ENCODE peak calls at places on chromosomes 13 and 19, in nine cellular contexts. D is Peyer's patch, F is GM20000, C is ascending aorta, U is PC-9, P is CD14-positive monocyte, H is left ventricle myocardium inferior, G is brain microvascular endothelial cell, A is astrocyte of the spinal cord. B is an unnamed sample.

GRCh38 chr13:48505597-48506091 is 27.2 kb downstream of the RCBTB2 start:
- DNase-seq in F (peak), A (no peak), C (peak), D (no peak), G (no peak), U (no peak), P (no peak), H (no peak), B (no peak)

GRCh38 chr13:37495046-37495445 is 103.5 kb downstream of the POSTN start:
- DNase-seq in C (no peak), F (no peak), U (peak), P (no peak), H (no peak), G (peak), A (peak), D (no peak), B (no peak)

GRCh38 chr13:43180036-43180660 is 156.8 kb downstream of the DNAJC15 start:
- DNase-seq in F (no peak), P (no peak), C (no peak), A (no peak), U (no peak), G (no peak), H (no peak), D (no peak), B (no peak)

GRCh38 chr13:94595006-94595942 is 678 bp downstream of the TGDS start:
- DNase-seq in P (no peak), C (no peak), U (no peak), A (peak), D (peak), F (peak), H (no peak), G (no peak), B (no peak)

GRCh38 chr13:65063753-65064152 is 2166.4 kb downstream of the PCDH9 start:
- DNase-seq in P (no peak), A (peak), C (no peak), H (no peak), U (no peak), D (no peak), F (no peak), G (no peak), B (no peak)

GRCh38 chr19:17005000-17005399 is 21.6 kb downstream of the CPAMD8 start:
- DNase-seq in U (no peak), P (no peak), A (no peak), G (no peak), F (no peak), D (no peak), H (no peak), C (no peak), B (no peak)

GRCh38 chr19:38726284-38726673 is 18.0 kb downstream of the CAPN12 start:
- DNase-seq in P (no peak), G (no peak), H (peak), C (no peak), U (no peak), F (no peak), D (no peak), A (no peak), B (no peak)

GRCh38 chr13:88068975-88069374 is 397.8 kb downstream of the SLITRK5 start:
- DNase-seq in G (no peak), P (no peak), D (no peak), F (no peak), A (no peak), U (no peak), H (no peak), C (no peak), B (no peak)

GRCh38 chr13:26584713-26585112 is 27.2 kb downstream of the WASF3 start:
- DNase-seq in P (no peak), G (peak), H (no peak), C (no peak), D (no peak), A (peak), F (no peak), U (no peak), B (no peak)

GRCh38 chr13:102897371-102898138 is 51.7 kb downstream of the ERCC5 start:
- DNase-seq in G (no peak), F (no peak), H (peak), P (no peak), A (no peak), U (no peak), C (no peak), D (no peak), B (no peak)

GRCh38 chr13:27624071-27624470 is 2.4 kb downstream of the POLR1D start:
- DNase-seq in D (no peak), G (no peak), P (no peak), U (no peak), H (no peak), F (no peak), A (no peak), C (no peak), B (no peak)

GRCh38 chr13:49220035-49220855 is at the start of gene MLNR:
- DNase-seq in U (no peak), C (no peak), G (no peak), A (no peak), D (peak), P (no peak), F (peak), H (no peak), B (peak)

GRCh38 chr13:87671031-87671823 is at the start of gene SLITRK5:
- DNase-seq in D (peak), F (peak), G (peak), U (peak), H (peak), A (peak), C (peak), P (no peak), B (peak)

GRCh38 chr13:20102776-20103175 is 58.1 kb downstream of the GJA3 start:
- DNase-seq in U (no peak), A (no peak), G (no peak), C (no peak), P (no peak), H (no peak), D (no peak), F (no peak), B (no peak)

GRCh38 chr13:112330479-112331407 is 45.4 kb upstream of the SPACA7 start:
- DNase-seq in A (no peak), F (no peak), C (no peak), P (no peak), D (peak), H (no peak), U (no peak), G (no peak), B (no peak)

GRCh38 chr19:46116121-46116520 is 8.4 kb downstream of the IGFL3 start:
- DNase-seq in F (no peak), D (no peak), P (no peak), G (no peak), A (peak), C (no peak), U (no peak), H (no peak), B (no peak)

GRCh38 chr13:20360835-20361412 is 128.8 kb upstream of the GJB6 start:
- DNase-seq in C (no peak), H (no peak), F (no peak), D (no peak), P (no peak), A (peak), G (no peak), U (no peak), B (no peak)

GRCh38 chr19:40219721-40220276 is 1.6 kb upstream of the TTC9B start:
- DNase-seq in G (peak), U (peak), P (no peak), F (no peak), A (peak), C (no peak), H (no peak), D (no peak), B (no peak)

GRCh38 chr19:32652893-32653625 is 21.9 kb downstream of the ANKRD27 start:
- DNase-seq in G (peak), A (peak), U (no peak), H (peak), D (peak), P (no peak), F (no peak), C (no peak), B (no peak)

GRCh38 chr19:35116085-35116801 is 620 bp downstream of the FXYD3 start:
- DNase-seq in U (peak), D (peak), A (no peak), F (no peak), C (no peak), P (no peak), H (no peak), G (no peak), B (no peak)

GRCh38 chr19:44703336-44704078 is 4.6 kb downstream of the CEACAM16 start:
- DNase-seq in F (no peak), P (no peak), G (no peak), D (no peak), C (no peak), H (no peak), A (no peak), U (no peak), B (no peak)

GRCh38 chr13:86725105-86725504 is 925.9 kb upstream of the SLITRK6 start:
- DNase-seq in A (no peak), F (no peak), G (no peak), D (no peak), C (no peak), P (no peak), U (no peak), H (no peak), B (no peak)

GRCh38 chr19:44846455-44847143 is 502 bp downstream of the NECTIN2 start:
- DNase-seq in F (no peak), D (no peak), C (no peak), P (no peak), G (peak), U (no peak), H (no peak), A (peak), B (no peak)

GRCh38 chr19:54133957-54134590 is 3.5 kb upstream of the CNOT3 start:
- DNase-seq in U (no peak), G (no peak), F (no peak), D (no peak), P (no peak), C (no peak), A (no peak), H (no peak), B (no peak)

GRCh38 chr19:32580353-32580900 is 563 bp upstream of the PDCD5 start:
- DNase-seq in D (no peak), G (no peak), F (no peak), U (no peak), H (peak), C (peak), A (no peak), P (no peak), B (no peak)

GRCh38 chr13:112854321-112854720 is 114.7 kb upstream of the MCF2L start:
- DNase-seq in D (peak), F (no peak), P (no peak), A (no peak), C (no peak), H (no peak), G (no peak), U (no peak), B (no peak)

GRCh38 chr13:85366759-85367417 is 432.3 kb downstream of the SLITRK6 start:
- DNase-seq in U (no peak), H (no peak), F (no peak), C (no peak), P (no peak), D (no peak), G (peak), A (peak), B (no peak)

GRCh38 chr13:41502676-41503075 is 45.3 kb downstream of the RGCC start:
- DNase-seq in U (no peak), H (no peak), A (no peak), C (no peak), D (no peak), G (no peak), F (peak), P (no peak), B (no peak)

GRCh38 chr13:42816538-42816937 is 35.2 kb downstream of the FAM216B start:
- DNase-seq in D (no peak), C (no peak), G (no peak), U (no peak), A (no peak), H (no peak), F (no peak), P (no peak), B (no peak)

GRCh38 chr13:86135856-86136255 is 336.6 kb upstream of the SLITRK6 start:
- DNase-seq in G (no peak), U (no peak), A (no peak), P (no peak), H (no peak), F (no peak), D (no peak), C (no peak), B (no peak)

GRCh38 chr19:11038511-11038910 is 50.8 kb upstream of the LDLR start:
- DNase-seq in D (no peak), A (no peak), F (no peak), H (no peak), C (no peak), G (no peak), P (no peak), U (no peak), B (no peak)

GRCh38 chr19:38949580-38950367 is 19.0 kb downstream of the MRPS12 start:
- DNase-seq in G (peak), D (peak), U (peak), F (peak), H (peak), C (peak), A (peak), P (no peak), B (peak)

GRCh38 chr19:37007587-37008220 is 70.5 kb upstream of the ZNF420 start:
- DNase-seq in G (peak), C (no peak), F (no peak), U (no peak), H (peak), P (no peak), D (no peak), A (peak), B (peak)

GRCh38 chr13:45398862-45399261 is 19.3 kb downstream of the SLC25A30 start:
- DNase-seq in F (no peak), U (no peak), G (no peak), D (no peak), C (no peak), P (no peak), A (no peak), H (no peak), B (no peak)

GRCh38 chr19:7641288-7642276 is 4.7 kb downstream of the STXBP2 start:
- DNase-seq in P (no peak), D (no peak), H (no peak), A (no peak), F (no peak), U (no peak), C (no peak), G (no peak), B (no peak)

GRCh38 chr19:4089400-4089908 is 22.8 kb upstream of the ZBTB7A start:
- DNase-seq in G (no peak), C (no peak), P (peak), A (no peak), D (no peak), U (no peak), F (peak), H (no peak), B (peak)

GRCh38 chr13:40777166-40777956 is 6.4 kb upstream of the MRPS31 start:
- DNase-seq in H (no peak), A (peak), G (peak), C (no peak), U (peak), D (no peak), P (no peak), F (peak), B (peak)

GRCh38 chr19:15466851-15467733 is 2.7 kb upstream of the RASAL3 start:
- DNase-seq in A (peak), F (peak), H (no peak), G (peak), P (no peak), C (no peak), D (no peak), U (peak), B (no peak)

GRCh38 chr13:82358284-82358683 is 1524.0 kb downstream of the SLITRK1 start:
- DNase-seq in P (no peak), H (no peak), G (no peak), F (no peak), D (no peak), A (no peak), U (no peak), C (no peak), B (no peak)

GRCh38 chr13:82356667-82357066 is 1525.6 kb downstream of the SLITRK1 start:
- DNase-seq in H (no peak), C (no peak), U (no peak), F (no peak), G (no peak), A (peak), P (no peak), D (no peak), B (no peak)
- TF ChIP-seq CTCF in H (no peak), C (no peak), U (no peak), F (no peak), G (no peak), A (peak), P (no peak), D (no peak), B (no peak)

DNA sequence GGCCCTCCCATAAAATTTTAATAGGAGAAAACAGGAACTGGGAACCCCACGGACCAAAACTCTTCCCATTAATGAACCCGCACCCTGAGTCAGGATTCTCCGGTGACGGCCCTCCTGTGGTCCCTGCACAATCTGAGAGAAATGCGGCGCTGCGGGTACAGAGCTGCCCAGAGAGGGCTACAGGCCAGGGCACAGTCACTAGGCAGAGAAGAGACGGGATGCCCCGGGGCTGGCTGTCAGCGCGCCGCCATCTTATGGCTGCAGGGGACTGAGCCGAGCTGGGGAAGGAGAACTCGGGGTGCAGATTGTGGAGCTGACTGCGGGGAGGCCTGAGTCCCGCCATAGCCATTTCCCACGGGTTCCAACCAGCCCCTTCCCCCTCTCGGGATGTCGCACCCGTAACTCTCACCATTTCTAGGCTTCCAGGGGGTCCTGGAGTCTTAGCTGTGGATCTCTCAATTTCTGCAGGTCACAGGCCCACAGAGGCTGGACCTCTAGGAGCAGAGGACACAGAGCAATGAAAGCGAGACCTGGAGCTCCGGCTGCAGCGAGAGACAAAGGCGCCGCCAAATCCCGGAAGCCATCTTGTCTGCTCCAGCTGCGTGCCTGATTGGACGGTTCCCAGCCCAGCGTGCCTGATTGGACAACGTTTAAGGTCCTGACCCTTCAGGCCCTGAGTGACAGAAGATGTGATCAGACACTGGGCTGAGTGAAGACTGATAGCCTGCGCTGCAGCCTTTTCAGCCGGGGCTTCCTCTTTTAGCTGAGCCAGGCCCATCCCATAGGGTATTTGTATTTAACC is at the start of gene ZNF675:
- DNase-seq in D (peak), H (peak), P (peak), A (peak), C (peak), U (peak), G (peak), F (peak), B (peak)
- TF ChIP-seq CTCF in D (no peak), H (peak), P (no peak), A (peak), C (no peak), U (no peak), G (peak), F (no peak), B (no peak)

DNA sequence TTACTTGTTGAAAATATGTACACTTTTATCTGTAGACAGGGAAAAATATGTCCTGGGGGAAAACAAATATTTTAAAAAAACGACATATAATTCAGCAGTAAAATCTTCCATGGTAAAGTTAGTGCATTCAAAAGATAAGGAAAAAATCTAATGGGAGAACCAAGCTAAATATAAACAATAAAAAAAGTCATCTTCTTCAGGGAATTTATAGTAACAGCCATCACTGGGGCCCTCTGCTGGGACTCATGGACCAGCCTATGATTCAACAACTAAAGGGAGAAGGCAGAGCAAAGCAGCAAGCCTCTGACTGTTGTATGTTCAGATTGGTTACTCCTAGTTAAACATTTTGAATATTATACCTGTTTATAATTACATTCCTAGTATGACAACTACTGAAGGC is 93.0 kb downstream of the ITGBL1 start:
- DNase-seq in F (no peak), G (peak), C (peak), H (no peak), D (no peak), P (no peak), A (peak), U (no peak), B (no peak)
- TF ChIP-seq CTCF in F (no peak), G (peak), C (peak), H (peak), D (no peak), P (no peak), A (peak), U (peak), B (no peak)

DNA sequence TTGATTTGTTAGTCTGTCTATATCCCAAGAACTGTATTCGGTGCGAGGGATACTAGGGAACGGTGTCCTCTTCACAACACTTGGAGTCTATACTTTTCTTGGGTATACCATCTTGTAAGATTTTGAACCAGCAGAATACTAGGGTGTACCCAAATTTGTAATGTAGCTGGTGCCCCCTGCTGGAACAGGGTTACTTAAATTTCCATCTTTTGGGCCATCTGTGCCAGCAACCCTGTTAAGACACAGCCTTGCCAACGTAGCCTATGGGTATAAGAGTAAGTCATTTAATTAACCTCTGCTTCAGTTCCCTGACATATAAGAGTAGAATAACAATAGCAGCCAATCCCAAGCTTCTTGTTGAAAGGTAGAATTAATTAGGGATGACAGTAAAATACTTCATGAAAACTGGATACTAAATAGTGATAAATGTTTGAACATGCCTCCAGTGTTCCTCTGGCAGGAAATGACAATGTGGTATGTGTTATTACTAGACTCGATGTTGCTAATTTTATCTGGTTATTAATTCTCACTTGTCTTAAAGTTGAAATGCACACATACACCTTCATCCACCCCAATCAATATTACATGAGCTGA is 607.6 kb downstream of the FGF9 start:
- DNase-seq in G (no peak), A (no peak), C (peak), F (peak), P (no peak), U (no peak), H (peak), D (no peak), B (peak)
- TF ChIP-seq CTCF in G (no peak), A (no peak), C (peak), F (peak), P (peak), U (peak), H (peak), D (peak), B (peak)

DNA sequence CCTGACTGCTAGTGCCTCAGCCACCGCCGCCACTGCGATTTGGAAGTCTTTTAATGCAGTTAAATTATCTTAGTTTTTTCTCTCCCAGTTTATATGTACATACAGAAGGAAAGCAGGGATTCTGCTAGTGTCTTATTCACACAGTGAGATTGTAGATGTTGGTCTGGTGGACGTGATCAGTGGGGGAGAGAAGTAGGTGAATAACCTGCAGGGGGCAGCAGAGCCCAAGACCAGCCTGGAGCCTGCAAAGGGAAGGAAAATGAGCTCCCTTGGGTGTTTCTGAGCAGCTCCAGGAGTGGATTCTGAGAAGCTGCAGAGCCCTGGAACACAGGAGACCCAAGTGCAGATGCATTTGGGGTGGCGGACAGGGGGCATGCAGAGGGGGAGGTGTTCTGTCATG is 26.3 kb downstream of the ZNF844 start:
- DNase-seq in A (peak), P (peak), D (peak), F (peak), H (peak), C (peak), G (peak), U (no peak), B (peak)
- TF ChIP-seq CTCF in A (peak), P (peak), D (peak), F (peak), H (peak), C (peak), G (peak), U (peak), B (peak)

GRCh38 chr19:6020972-6021805 is 43.2 kb upstream of the RANBP3 start:
- DNase-seq in D (peak), G (no peak), U (no peak), H (no peak), A (no peak), C (no peak), P (no peak), F (no peak), B (no peak)
- TF ChIP-seq CTCF in D (no peak), G (peak), U (no peak), H (no peak), A (no peak), C (no peak), P (no peak), F (no peak), B (no peak)

B was measured in natural killer cell.